ENCODE peak calls at places on chromosomes 11 and 22, in five cellular contexts. One of them, this sample, is unnamed.
A peak's percentile ranks its signal among the peaks of the same experiment; 100 is the strongest.

GRCh38 chr11:25453471-25453870 is 878.5 kb upstream of the ANO3 start:
- DNase-seq in H9: no peak
- DNase-seq in neuronal stem cell: no peak
- DNase-seq in H1: no peak
- DNase-seq in trophoblast cell: no peak
- DNase-seq in this sample: no peak

GRCh38 chr22:33883961-33884808 is 36.1 kb downstream of the LARGE1 start:
- DNase-seq in neuronal stem cell: no peak
- DNase-seq in H1: no peak
- DNase-seq in H9: no peak
- DNase-seq in trophoblast cell: no peak
- DNase-seq in this sample: no peak

GRCh38 chr11:85673422-85673821 is 8.5 kb upstream of the CREBZF start:
- DNase-seq in trophoblast cell: no peak
- DNase-seq in H1: no peak
- DNase-seq in neuronal stem cell: no peak
- DNase-seq in H9: no peak
- DNase-seq in this sample: no peak

GRCh38 chr11:114059278-114059983 is at the start of gene ZBTB16:
- DNase-seq in trophoblast cell: no peak
- DNase-seq in neuronal stem cell: peak; percentile 84
- DNase-seq in H1: peak; percentile 82
- DNase-seq in H9: peak; percentile 92
- DNase-seq in this sample: peak; percentile 82

GRCh38 chr11:2673871-2674471 is 25.8 kb downstream of the KCNQ1OT1 start:
- DNase-seq in neuronal stem cell: no peak
- DNase-seq in trophoblast cell: no peak
- DNase-seq in H1: no peak
- DNase-seq in H9: peak; percentile 20
- DNase-seq in this sample: no peak

GRCh38 chr22:25548866-25549464 is 15.5 kb upstream of the GRK3 start:
- DNase-seq in neuronal stem cell: no peak
- DNase-seq in H9: no peak
- DNase-seq in trophoblast cell: peak; percentile 98
- DNase-seq in H1: no peak
- DNase-seq in this sample: no peak

GRCh38 chr11:69209936-69210659 is 54.4 kb downstream of the SMIM38 start:
- DNase-seq in trophoblast cell: peak; percentile 8
- DNase-seq in neuronal stem cell: no peak
- DNase-seq in H1: no peak
- DNase-seq in H9: no peak
- DNase-seq in this sample: peak; percentile 32

GRCh38 chr11:118923721-118924587 is 1.8 kb downstream of the BCL9L start:
- DNase-seq in H9: no peak
- DNase-seq in H1: peak; percentile 43
- DNase-seq in trophoblast cell: peak; percentile 48
- DNase-seq in neuronal stem cell: no peak
- DNase-seq in this sample: no peak

GRCh38 chr11:94602430-94603372 is 35.5 kb downstream of the PIWIL4 start:
- DNase-seq in trophoblast cell: peak; percentile 91
- DNase-seq in H1: no peak
- DNase-seq in H9: no peak
- DNase-seq in neuronal stem cell: peak; percentile 23
- DNase-seq in this sample: peak; percentile 88

GRCh38 chr11:4683020-4683419 is 14.6 kb downstream of the OR51E2 start:
- DNase-seq in neuronal stem cell: no peak
- DNase-seq in trophoblast cell: no peak
- DNase-seq in H9: no peak
- DNase-seq in H1: no peak
- DNase-seq in this sample: no peak

GRCh38 chr11:1874406-1875092 is 17.1 kb downstream of the PRR33 start:
- DNase-seq in trophoblast cell: no peak
- DNase-seq in H9: no peak
- DNase-seq in neuronal stem cell: no peak
- DNase-seq in H1: no peak
- DNase-seq in this sample: no peak

GRCh38 chr22:48886604-48887393 is 940.9 kb downstream of the BRD1 start:
- DNase-seq in H1: no peak
- DNase-seq in H9: peak; percentile 15
- DNase-seq in trophoblast cell: no peak
- DNase-seq in neuronal stem cell: no peak
- DNase-seq in this sample: no peak

GRCh38 chr22:25845985-25846745 is 104.2 kb downstream of the MYO18B start:
- DNase-seq in H9: no peak
- DNase-seq in H1: peak; percentile 35
- DNase-seq in trophoblast cell: no peak
- DNase-seq in neuronal stem cell: no peak
- DNase-seq in this sample: no peak

GRCh38 chr11:108224908-108225786 is 2.3 kb downstream of the ATM start:
- DNase-seq in trophoblast cell: peak; percentile 2
- DNase-seq in H9: no peak
- DNase-seq in neuronal stem cell: no peak
- DNase-seq in H1: no peak
- DNase-seq in this sample: no peak

GRCh38 chr11:134497586-134497985 is 85.5 kb upstream of the B3GAT1 start:
- DNase-seq in trophoblast cell: no peak
- DNase-seq in H1: no peak
- DNase-seq in neuronal stem cell: no peak
- DNase-seq in H9: no peak
- DNase-seq in this sample: no peak

GRCh38 chr11:72102946-72103753 is at the start of gene LAMTOR1:
- DNase-seq in H1: peak; percentile 97
- DNase-seq in neuronal stem cell: peak; percentile 96
- DNase-seq in trophoblast cell: peak; percentile 100
- DNase-seq in H9: peak; percentile 99
- DNase-seq in this sample: peak; percentile 99
- H2BK12ac ChIP-seq in H1: peak within 1 kb of the TSS; percentile 41
- H2BK12ac ChIP-seq in neuronal stem cell: peak within 1 kb of the TSS; percentile 18
- H2BK12ac ChIP-seq in trophoblast cell: peak within 1 kb of the TSS; percentile 55
- H2BK12ac ChIP-seq in H9: no peak within 1 kb of the TSS
- H2BK12ac ChIP-seq in this sample: peak within 1 kb of the TSS; percentile 15

GRCh38 chr22:37807410-37808293 is at the start of gene GCAT:
- DNase-seq in neuronal stem cell: peak; percentile 97
- DNase-seq in trophoblast cell: peak; percentile 90
- DNase-seq in H1: peak; percentile 92
- DNase-seq in H9: peak; percentile 99
- DNase-seq in this sample: peak; percentile 96
- H2BK12ac ChIP-seq in neuronal stem cell: no peak within 1 kb of the TSS
- H2BK12ac ChIP-seq in trophoblast cell: no peak within 1 kb of the TSS
- H2BK12ac ChIP-seq in H1: no peak within 1 kb of the TSS
- H2BK12ac ChIP-seq in H9: no peak within 1 kb of the TSS
- H2BK12ac ChIP-seq in this sample: peak within 1 kb of the TSS; percentile 31

GRCh38 chr11:75302346-75302745 is 49.1 kb downstream of the ARRB1 start:
- DNase-seq in H1: no peak
- DNase-seq in H9: no peak
- DNase-seq in neuronal stem cell: no peak
- DNase-seq in trophoblast cell: no peak
- DNase-seq in this sample: no peak
- H2BK12ac ChIP-seq in H1: no peak overlapping the region
- H2BK12ac ChIP-seq in H9: no peak overlapping the region
- H2BK12ac ChIP-seq in neuronal stem cell: no peak overlapping the region
- H2BK12ac ChIP-seq in trophoblast cell: no peak overlapping the region
- H2BK12ac ChIP-seq in this sample: no peak overlapping the region

GRCh38 chr22:44210721-44211120 is 30.0 kb downstream of the PARVG start:
- DNase-seq in trophoblast cell: no peak
- DNase-seq in H1: no peak
- DNase-seq in H9: no peak
- DNase-seq in neuronal stem cell: no peak
- DNase-seq in this sample: peak; percentile 1
- H2BK12ac ChIP-seq in trophoblast cell: no peak overlapping the region
- H2BK12ac ChIP-seq in H1: no peak overlapping the region
- H2BK12ac ChIP-seq in H9: no peak overlapping the region
- H2BK12ac ChIP-seq in neuronal stem cell: no peak overlapping the region
- H2BK12ac ChIP-seq in this sample: no peak overlapping the region

DNA sequence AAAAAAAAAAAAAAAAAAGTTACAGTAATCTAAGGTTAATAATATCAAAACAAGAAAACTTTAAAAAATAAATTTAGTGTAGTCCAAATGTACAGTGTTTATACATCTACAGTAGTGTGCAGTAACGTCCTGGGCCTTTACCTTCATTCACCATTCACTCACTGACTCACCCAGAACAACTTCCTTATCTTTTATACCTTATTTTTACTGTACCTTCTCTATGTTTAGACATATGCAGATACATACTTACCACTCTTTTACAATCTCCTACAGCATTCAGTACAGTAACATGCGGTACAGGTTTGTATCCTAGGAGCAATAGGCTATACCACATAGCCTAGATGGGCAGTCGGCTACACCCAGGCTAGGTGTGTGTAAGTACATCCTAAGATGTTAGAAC is 38.5 kb downstream of the TCF20 start:
- DNase-seq in H9: no peak
- DNase-seq in neuronal stem cell: no peak
- DNase-seq in trophoblast cell: no peak
- DNase-seq in H1: no peak
- DNase-seq in this sample: no peak
- H2BK12ac ChIP-seq in H9: no peak overlapping the region
- H2BK12ac ChIP-seq in neuronal stem cell: no peak overlapping the region
- H2BK12ac ChIP-seq in trophoblast cell: no peak overlapping the region
- H2BK12ac ChIP-seq in H1: no peak overlapping the region
- H2BK12ac ChIP-seq in this sample: no peak overlapping the region

DNA sequence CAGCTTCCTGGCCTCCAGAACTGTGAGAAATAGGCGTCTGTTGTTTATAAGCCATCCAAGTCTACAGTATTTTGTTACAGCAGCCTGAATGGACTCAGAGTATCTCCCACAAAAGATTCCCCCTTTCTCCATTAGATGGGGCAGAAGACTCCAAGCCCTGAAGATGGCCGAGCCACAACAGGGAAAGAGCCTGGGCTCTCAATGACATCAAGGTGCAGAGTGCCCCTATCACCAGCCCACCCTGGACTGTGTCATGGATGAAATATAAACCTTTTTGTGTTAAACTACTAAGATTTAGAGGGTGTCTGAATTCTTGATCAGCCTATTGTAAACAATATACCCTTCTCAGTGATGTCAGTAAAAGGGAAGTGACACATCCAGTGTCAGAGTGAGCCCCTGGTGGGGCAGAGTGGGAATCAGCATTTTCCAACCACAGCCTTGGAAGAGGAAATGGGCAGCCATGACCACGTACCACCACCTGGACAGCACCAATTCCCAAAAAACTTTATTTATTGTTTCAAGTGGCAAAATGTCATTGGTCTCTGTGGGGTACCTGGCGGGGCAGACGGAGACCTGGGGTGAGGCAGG is 25.5 kb downstream of the TNKS1BP1 start:
- DNase-seq in H1: no peak
- DNase-seq in neuronal stem cell: no peak
- DNase-seq in H9: no peak
- DNase-seq in trophoblast cell: no peak
- DNase-seq in this sample: no peak
- H2BK12ac ChIP-seq in H1: no peak overlapping the region
- H2BK12ac ChIP-seq in neuronal stem cell: no peak overlapping the region
- H2BK12ac ChIP-seq in H9: no peak overlapping the region
- H2BK12ac ChIP-seq in trophoblast cell: no peak overlapping the region
- H2BK12ac ChIP-seq in this sample: no peak overlapping the region

This sample was measured in mesenchymal stem cell.